ENCODE peak calls at places on chromosomes 16 and 17, in five cellular contexts. One of them, this sample, is unnamed.

GRCh38 chr17:79073706-79074088 is 927 bp upstream of the ENGASE start:
- DNase-seq in NCI-H345: no peak
- DNase-seq in foreskin fibroblast: no peak
- DNase-seq in amygdala: no peak
- DNase-seq in NB4: no peak
- DNase-seq in this sample: no peak

GRCh38 chr17:74466111-74466784 is at the start of gene CD300A:
- DNase-seq in NB4: peak
- DNase-seq in NCI-H345: no peak
- DNase-seq in amygdala: no peak
- DNase-seq in foreskin fibroblast: no peak
- DNase-seq in this sample: peak

GRCh38 chr17:28950752-28951427 is 428 bp downstream of the PHF12 start:
- DNase-seq in foreskin fibroblast: no peak
- DNase-seq in amygdala: no peak
- DNase-seq in NB4: no peak
- DNase-seq in NCI-H345: no peak
- DNase-seq in this sample: no peak

GRCh38 chr16:85759631-85760419 is 8.9 kb upstream of the C16orf74 start:
- DNase-seq in NB4: peak
- DNase-seq in NCI-H345: no peak
- DNase-seq in amygdala: no peak
- DNase-seq in foreskin fibroblast: no peak
- DNase-seq in this sample: peak

GRCh38 chr17:49277638-49278037 is 47.1 kb upstream of the PHOSPHO1 start:
- DNase-seq in NB4: peak
- DNase-seq in foreskin fibroblast: peak
- DNase-seq in NCI-H345: no peak
- DNase-seq in amygdala: no peak
- DNase-seq in this sample: no peak

GRCh38 chr17:6279659-6280058 is 155.3 kb downstream of the AIPL1 start:
- DNase-seq in NB4: no peak
- DNase-seq in foreskin fibroblast: no peak
- DNase-seq in amygdala: no peak
- DNase-seq in NCI-H345: peak
- DNase-seq in this sample: no peak

GRCh38 chr16:75733305-75734141 is 7.2 kb upstream of the CPHXL start:
- DNase-seq in NB4: no peak
- DNase-seq in NCI-H345: no peak
- DNase-seq in amygdala: peak
- DNase-seq in foreskin fibroblast: peak
- DNase-seq in this sample: no peak

GRCh38 chr17:78226752-78227454 is 4.5 kb upstream of the TMEM235 start:
- DNase-seq in NB4: no peak
- DNase-seq in NCI-H345: no peak
- DNase-seq in amygdala: no peak
- DNase-seq in foreskin fibroblast: no peak
- DNase-seq in this sample: no peak

GRCh38 chr17:7943291-7943690 is 11.3 kb downstream of the CNTROB start:
- DNase-seq in foreskin fibroblast: no peak
- DNase-seq in amygdala: no peak
- DNase-seq in NB4: no peak
- DNase-seq in NCI-H345: no peak
- DNase-seq in this sample: no peak

GRCh38 chr17:4944554-4945175 is 3.7 kb downstream of the PFN1 start:
- DNase-seq in NB4: no peak
- DNase-seq in foreskin fibroblast: no peak
- DNase-seq in amygdala: no peak
- DNase-seq in NCI-H345: no peak
- DNase-seq in this sample: no peak